ENCODE peak calls at places on chromosomes 16 and 17, in nine cellular contexts. H is NCI-H510A; K is amygdala; U is SJSA1; J is neural crest cell; O is AG08395; M is naive thymus-derived CD4-positive, alpha-beta T cell; D is tibial nerve; C is AG09309. S is an unnamed sample.
A peak's percentile ranks its signal among the peaks of the same experiment; 100 is the strongest.

GRCh38 chr16:81841709-81842108 is 62.6 kb downstream of the PLCG2 start:
- DNase-seq in D (no peak), J (no peak), K (no peak), O (no peak), U (no peak), H (no peak), M (no peak), C (no peak), S (no peak)

GRCh38 chr17:12631076-12631475 is 34.6 kb upstream of the MYOCD start:
- DNase-seq in C (no peak), M (no peak), O (no peak), U (no peak), J (no peak), D (no peak), K (no peak), H (no peak), S (peak; percentile 21)

GRCh38 chr16:54305066-54305465 is 18.5 kb upstream of the IRX3 start:
- DNase-seq in D (no peak), J (no peak), H (no peak), O (no peak), M (no peak), C (no peak), U (no peak), K (no peak), S (no peak)

GRCh38 chr17:56966277-56966676 is 5.4 kb upstream of the COIL start:
- DNase-seq in U (no peak), O (no peak), K (no peak), H (peak; percentile 67), M (no peak), J (no peak), D (no peak), C (no peak), S (no peak)

GRCh38 chr17:31400481-31400950 is 9.0 kb downstream of the RAB11FIP4 start:
- DNase-seq in O (no peak), J (no peak), H (no peak), M (no peak), U (no peak), D (no peak), C (no peak), K (no peak), S (no peak)

GRCh38 chr17:80160536-80160935 is 9.3 kb upstream of the CARD14 start:
- DNase-seq in J (no peak), U (no peak), O (no peak), M (no peak), K (no peak), C (no peak), D (no peak), H (no peak), S (no peak)

GRCh38 chr16:66299349-66299748 is 67.1 kb upstream of the CDH5 start:
- DNase-seq in C (no peak), J (no peak), M (no peak), K (no peak), D (no peak), U (no peak), O (no peak), H (no peak), S (no peak)

GRCh38 chr16:10889880-10890279 is 12.9 kb downstream of the CIITA start:
- DNase-seq in J (no peak), C (no peak), M (no peak), H (no peak), O (no peak), U (no peak), D (no peak), K (no peak), S (no peak)

GRCh38 chr16:62638324-62638911 is 602.2 kb upstream of the CDH8 start:
- DNase-seq in U (no peak), O (no peak), D (no peak), J (no peak), M (no peak), K (no peak), C (no peak), H (no peak), S (no peak)

GRCh38 chr16:19138601-19139000 is 24.8 kb downstream of the ITPRIPL2 start:
- DNase-seq in U (peak; percentile 86), M (no peak), J (no peak), O (peak; percentile 86), H (peak; percentile 98), K (no peak), C (no peak), D (peak; percentile 83), S (no peak)